ENCODE peak calls at places on chromosomes 16 and 17, in six cellular contexts. E is non-pigmented ciliary epithelial cell; O is CD8-positive, alpha-beta memory T cell; C is stimulated activated CD4-positive, alpha-beta T cell treated with anti-CD3 and anti-CD28 coated beads, Interleukin-4, amount 100 ng/mL, for 4 hours; Z is NCI-H1105; D is DMS153. W is an unnamed sample.

GRCh38 chr17:38925263-38925995 is at the start of gene LASP1NB:
- DNase-seq in Z (no peak), E (no peak), C (peak; percentile 24), O (peak; percentile 72), D (no peak), W (no peak)

GRCh38 chr17:70552230-70552981 is 383.1 kb downstream of the KCNJ2 start:
- DNase-seq in E (no peak), Z (peak; percentile 57), C (no peak), D (peak; percentile 36), O (no peak), W (peak; percentile 6)

GRCh38 chr17:28758411-28759121 is 14.8 kb downstream of the TRAF4 start:
- DNase-seq in C (no peak), D (no peak), O (no peak), E (no peak), Z (no peak), W (no peak)

GRCh38 chr17:57040571-57040970 is 44.5 kb upstream of the AKAP1 start:
- DNase-seq in Z (no peak), D (no peak), O (no peak), E (no peak), C (no peak), W (no peak)

GRCh38 chr17:77266891-77267341 is 126.1 kb downstream of the SEC14L1 start:
- DNase-seq in Z (no peak), D (no peak), E (no peak), O (no peak), C (no peak), W (no peak)

GRCh38 chr17:45991341-45991740 is 7.7 kb upstream of the STH start:
- DNase-seq in E (no peak), Z (no peak), O (no peak), C (no peak), D (no peak), W (no peak)

GRCh38 chr16:88724855-88725555 is 18.7 kb downstream of the CTU2 start:
- DNase-seq in O (no peak), C (no peak), E (no peak), D (no peak), Z (no peak), W (no peak)

GRCh38 chr16:14196011-14196410 is 124.9 kb downstream of the MRTFB start:
- DNase-seq in Z (no peak), D (no peak), O (no peak), C (no peak), E (no peak), W (no peak)

GRCh38 chr17:21564262-21564661 is 128.1 kb upstream of the KCNJ18 start:
- DNase-seq in O (no peak), D (no peak), C (no peak), Z (no peak), E (no peak), W (no peak)

GRCh38 chr17:48382989-48383388 is 47.0 kb downstream of the SKAP1 start:
- DNase-seq in D (peak; percentile 60), C (no peak), Z (no peak), E (no peak), O (no peak), W (no peak)

GRCh38 chr17:66789961-66790421 is 44.9 kb upstream of the CACNG5 start:
- DNase-seq in D (no peak), O (no peak), Z (no peak), C (no peak), E (no peak), W (no peak)

GRCh38 chr16:4852221-4852872 is 5.1 kb downstream of the UBN1 start:
- DNase-seq in O (no peak), Z (no peak), D (no peak), C (no peak), E (no peak), W (no peak)

GRCh38 chr16:22379656-22380055 is 5.2 kb upstream of the CDR2 start:
- DNase-seq in O (no peak), D (no peak), E (no peak), C (no peak), Z (no peak), W (no peak)

GRCh38 chr16:65763640-65764305 is 602.7 kb upstream of the CDH5 start:
- DNase-seq in O (no peak), E (no peak), D (no peak), C (no peak), Z (no peak), W (no peak)

GRCh38 chr17:79707931-79708891 is 22.5 kb upstream of the ENPP7 start:
- DNase-seq in D (no peak), O (peak; percentile 51), C (peak; percentile 43), E (no peak), Z (peak; percentile 40), W (no peak)

GRCh38 chr16:49672753-49673152 is 183.2 kb downstream of the ZNF423 start:
- DNase-seq in C (no peak), O (no peak), D (no peak), E (no peak), Z (no peak), W (no peak)

GRCh38 chr16:79297805-79298204 is 302.7 kb downstream of the MAF start:
- DNase-seq in D (no peak), C (no peak), O (no peak), Z (no peak), E (no peak), W (no peak)

GRCh38 chr16:31417916-31418315 is 10.2 kb downstream of the COX6A2 start:
- DNase-seq in Z (no peak), C (no peak), O (no peak), D (no peak), E (no peak), W (no peak)